ENCODE peak calls at places on chromosome 14, in five cellular contexts. One of them, this sample, is unnamed.

GRCh38 chr14:104373055-104373854 is 206.3 kb upstream of the C14orf180 start:
- DNase-seq in K562: no peak
- DNase-seq in HepG2: no peak
- DNase-seq in HCT116: no peak
- DNase-seq in GM12878: no peak
- DNase-seq in this sample: no peak

GRCh38 chr14:104895786-104896642 is 28.7 kb upstream of the PLD4 start:
- DNase-seq in GM12878: no peak
- DNase-seq in HCT116: no peak
- DNase-seq in K562: no peak
- DNase-seq in HepG2: no peak
- DNase-seq in this sample: no peak

GRCh38 chr14:91282954-91283645 is 38.6 kb upstream of the GPR68 start:
- DNase-seq in GM12878: no peak
- DNase-seq in K562: no peak
- DNase-seq in HepG2: no peak
- DNase-seq in HCT116: no peak
- DNase-seq in this sample: no peak

GRCh38 chr14:102523200-102524025 is 13.8 kb upstream of the ANKRD9 start:
- DNase-seq in HepG2: no peak
- DNase-seq in HCT116: no peak
- DNase-seq in GM12878: no peak
- DNase-seq in K562: no peak
- DNase-seq in this sample: peak

GRCh38 chr14:76405627-76406026 is 29.7 kb downstream of the ESRRB start:
- DNase-seq in HepG2: no peak
- DNase-seq in HCT116: no peak
- DNase-seq in K562: no peak
- DNase-seq in GM12878: no peak
- DNase-seq in this sample: no peak

GRCh38 chr14:80572666-80573065 is 361.4 kb upstream of the DIO2 start:
- DNase-seq in GM12878: no peak
- DNase-seq in HepG2: no peak
- DNase-seq in HCT116: no peak
- DNase-seq in K562: no peak
- DNase-seq in this sample: peak

GRCh38 chr14:21965042-21965441 is 291.4 kb upstream of the OR4E1 start:
- DNase-seq in K562: no peak
- DNase-seq in HCT116: no peak
- DNase-seq in GM12878: no peak
- DNase-seq in HepG2: no peak
- DNase-seq in this sample: no peak

GRCh38 chr14:99194136-99194535 is 77.9 kb downstream of the BCL11B start:
- DNase-seq in K562: no peak
- DNase-seq in HepG2: no peak
- DNase-seq in HCT116: no peak
- DNase-seq in GM12878: no peak
- DNase-seq in this sample: no peak

GRCh38 chr14:50000215-50001145 is 107.6 kb downstream of the ARF6 start:
- DNase-seq in GM12878: no peak
- DNase-seq in HepG2: peak
- DNase-seq in HCT116: peak
- DNase-seq in K562: no peak
- DNase-seq in this sample: peak

GRCh38 chr14:24377660-24378059 is 9.7 kb downstream of the NFATC4 start:
- DNase-seq in HepG2: no peak
- DNase-seq in HCT116: no peak
- DNase-seq in K562: peak
- DNase-seq in GM12878: no peak
- DNase-seq in this sample: peak

GRCh38 chr14:92692822-92693226 is 55.6 kb downstream of the LGMN start:
- DNase-seq in GM12878: no peak
- DNase-seq in HCT116: no peak
- DNase-seq in K562: no peak
- DNase-seq in HepG2: no peak
- DNase-seq in this sample: no peak

GRCh38 chr14:90381999-90382451 is 14.8 kb upstream of the CALM1 start:
- DNase-seq in K562: no peak
- DNase-seq in GM12878: no peak
- DNase-seq in HepG2: peak
- DNase-seq in HCT116: no peak
- DNase-seq in this sample: peak

GRCh38 chr14:78007160-78007559 is 163.0 kb upstream of the NRXN3 start:
- DNase-seq in HepG2: no peak
- DNase-seq in HCT116: no peak
- DNase-seq in GM12878: no peak
- DNase-seq in K562: no peak
- DNase-seq in this sample: no peak

GRCh38 chr14:100780646-100781355 is 45.1 kb upstream of the MEG3 start:
- DNase-seq in GM12878: no peak
- DNase-seq in HCT116: no peak
- DNase-seq in K562: no peak
- DNase-seq in HepG2: no peak
- DNase-seq in this sample: no peak

GRCh38 chr14:104923596-104924420 is 871 bp upstream of the PLD4 start:
- DNase-seq in HepG2: no peak
- DNase-seq in GM12878: no peak
- DNase-seq in K562: no peak
- DNase-seq in HCT116: no peak
- DNase-seq in this sample: no peak

GRCh38 chr14:45610303-45610702 is 357.3 kb upstream of the MIS18BP1 start:
- DNase-seq in HCT116: no peak
- DNase-seq in HepG2: no peak
- DNase-seq in GM12878: no peak
- DNase-seq in K562: no peak
- DNase-seq in this sample: peak

GRCh38 chr14:103544627-103545218 is 15.7 kb downstream of the TRMT61A start:
- DNase-seq in K562: no peak
- DNase-seq in HepG2: no peak
- DNase-seq in GM12878: no peak
- DNase-seq in HCT116: no peak
- DNase-seq in this sample: no peak

GRCh38 chr14:74979442-74980397 is 23.0 kb upstream of the EIF2B2 start:
- DNase-seq in HepG2: no peak
- DNase-seq in GM12878: no peak
- DNase-seq in HCT116: no peak
- DNase-seq in K562: no peak
- DNase-seq in this sample: peak

GRCh38 chr14:59997496-59997895 is 77.6 kb downstream of the LRRC9 start:
- DNase-seq in K562: no peak
- DNase-seq in GM12878: no peak
- DNase-seq in HCT116: no peak
- DNase-seq in HepG2: no peak
- DNase-seq in this sample: no peak

GRCh38 chr14:75088566-75089373 is 19.3 kb downstream of the ZC2HC1C start:
- DNase-seq in K562: peak
- DNase-seq in HCT116: peak
- DNase-seq in HepG2: peak
- DNase-seq in GM12878: no peak
- DNase-seq in this sample: peak

GRCh38 chr14:64541261-64541970 is 875 bp downstream of the HSPA2 start:
- DNase-seq in HCT116: no peak
- DNase-seq in K562: no peak
- DNase-seq in HepG2: no peak
- DNase-seq in GM12878: no peak
- DNase-seq in this sample: peak

GRCh38 chr14:76780875-76781647 is 19.8 kb downstream of the VASH1 start:
- DNase-seq in K562: no peak
- DNase-seq in GM12878: no peak
- DNase-seq in HepG2: no peak
- DNase-seq in HCT116: no peak
- DNase-seq in this sample: no peak

GRCh38 chr14:100769035-100769939 is 42.6 kb downstream of the DLK1 start:
- DNase-seq in K562: no peak
- DNase-seq in HCT116: no peak
- DNase-seq in HepG2: no peak
- DNase-seq in GM12878: no peak
- DNase-seq in this sample: no peak

GRCh38 chr14:68402525-68403101 is 390.3 kb downstream of the ZFP36L1 start:
- DNase-seq in HepG2: no peak
- DNase-seq in K562: no peak
- DNase-seq in GM12878: no peak
- DNase-seq in HCT116: no peak
- DNase-seq in this sample: no peak

GRCh38 chr14:34700622-34701130 is 13.7 kb downstream of the CFL2 start:
- DNase-seq in HCT116: no peak
- DNase-seq in GM12878: no peak
- DNase-seq in K562: no peak
- DNase-seq in HepG2: no peak
- DNase-seq in this sample: no peak

GRCh38 chr14:22520235-22520634 is 68.8 kb downstream of the DAD1 start:
- DNase-seq in HCT116: no peak
- DNase-seq in K562: peak
- DNase-seq in GM12878: no peak
- DNase-seq in HepG2: no peak
- DNase-seq in this sample: no peak

GRCh38 chr14:62031504-62031903 is 269.3 kb downstream of the SNAPC1 start:
- DNase-seq in HCT116: no peak
- DNase-seq in GM12878: no peak
- DNase-seq in HepG2: no peak
- DNase-seq in K562: no peak
- DNase-seq in this sample: no peak

GRCh38 chr14:102922490-102923200 is at the start of gene AMN:
- DNase-seq in HCT116: no peak
- DNase-seq in HepG2: peak
- DNase-seq in GM12878: no peak
- DNase-seq in K562: peak
- DNase-seq in this sample: peak

GRCh38 chr14:97851438-97851995 is 1054.3 kb downstream of the VRK1 start:
- DNase-seq in GM12878: no peak
- DNase-seq in K562: no peak
- DNase-seq in HepG2: no peak
- DNase-seq in HCT116: no peak
- DNase-seq in this sample: no peak
- TF ChIP-seq EZH2 in GM12878: no peak
- TF ChIP-seq EZH2 in K562: no peak
- TF ChIP-seq EZH2 in HepG2: no peak
- TF ChIP-seq EZH2 in HCT116: no peak
- TF ChIP-seq EZH2 in this sample: no peak

DNA sequence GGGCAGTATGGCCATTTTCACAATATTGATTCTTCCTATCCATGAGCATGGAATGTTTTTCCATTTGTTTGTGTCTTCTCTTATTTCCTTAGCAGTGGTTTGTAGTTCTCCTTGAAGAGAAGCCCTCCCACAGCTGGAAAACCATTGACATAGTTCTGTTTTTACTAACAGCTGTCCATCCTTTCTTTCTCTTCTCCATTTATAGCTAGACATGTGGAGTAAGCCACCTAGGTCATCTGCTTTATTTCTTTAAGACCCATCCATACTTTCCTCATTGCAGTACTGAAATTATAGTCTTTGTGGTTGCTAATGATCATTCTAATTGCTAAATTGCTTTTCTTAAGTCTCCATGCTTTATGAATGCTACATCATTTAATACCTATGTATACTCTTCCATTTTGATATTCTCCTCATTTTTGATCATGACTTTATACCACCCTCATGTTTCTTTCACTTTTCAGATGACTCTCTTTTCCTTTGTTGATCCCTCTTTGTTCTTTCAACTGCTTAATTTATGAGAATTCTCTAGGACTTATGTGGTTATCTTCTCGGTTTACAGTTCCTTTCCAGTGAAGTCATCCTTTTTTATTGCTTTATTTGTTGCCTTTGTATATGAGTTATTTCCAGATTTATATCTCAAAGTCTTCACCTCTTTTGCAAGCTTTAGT is 114.2 kb downstream of the PCNX1 start:
- DNase-seq in HCT116: peak
- DNase-seq in GM12878: no peak
- DNase-seq in K562: no peak
- DNase-seq in HepG2: no peak
- DNase-seq in this sample: no peak
- TF ChIP-seq REST in HCT116: no peak
- TF ChIP-seq REST in GM12878: no peak
- TF ChIP-seq REST in K562: no peak
- TF ChIP-seq REST in HepG2: no peak
- TF ChIP-seq REST in this sample: no peak

DNA sequence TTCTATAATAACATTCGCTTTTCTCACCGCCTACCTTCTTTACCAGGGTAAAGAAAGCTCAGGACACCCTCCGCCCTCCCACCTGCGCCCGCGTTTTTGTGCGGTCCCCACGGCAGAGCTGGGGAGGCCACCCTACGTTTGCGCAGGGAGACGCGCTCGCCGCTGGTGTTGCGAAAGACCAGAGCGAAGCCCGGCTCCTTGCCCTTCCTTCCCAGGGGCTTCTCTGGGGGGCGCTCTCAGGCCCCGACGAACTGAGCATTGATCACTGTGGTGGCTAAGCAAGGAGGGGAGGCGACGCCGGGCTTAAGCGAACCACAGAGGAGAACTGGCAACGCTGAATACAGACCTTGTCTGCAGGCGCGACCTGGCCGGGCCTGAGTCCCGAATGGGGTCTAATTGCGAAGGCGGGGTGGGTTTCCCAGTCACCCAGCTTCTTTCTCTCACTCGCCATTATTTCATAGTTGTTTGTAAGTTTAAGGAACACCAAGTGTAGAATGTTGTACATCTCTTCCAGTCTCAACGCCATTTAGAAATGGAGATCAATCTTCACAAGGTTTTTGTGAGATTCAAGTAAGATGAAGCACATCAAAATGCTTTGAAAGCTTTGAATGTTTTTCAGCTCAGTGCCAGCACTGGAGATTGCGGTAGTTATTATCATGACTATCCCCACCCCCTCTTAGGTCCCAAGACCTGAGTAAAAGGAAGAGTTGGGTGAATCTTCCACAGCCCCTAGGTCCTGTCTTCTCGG is 1.7 kb upstream of the NKX2-1 start:
- DNase-seq in GM12878: no peak
- DNase-seq in HCT116: no peak
- DNase-seq in HepG2: no peak
- DNase-seq in K562: no peak
- DNase-seq in this sample: peak
- TF ChIP-seq EZH2 in GM12878: no peak
- TF ChIP-seq EZH2 in HCT116: no peak
- TF ChIP-seq EZH2 in HepG2: peak
- TF ChIP-seq EZH2 in K562: no peak
- TF ChIP-seq EZH2 in this sample: peak

DNA sequence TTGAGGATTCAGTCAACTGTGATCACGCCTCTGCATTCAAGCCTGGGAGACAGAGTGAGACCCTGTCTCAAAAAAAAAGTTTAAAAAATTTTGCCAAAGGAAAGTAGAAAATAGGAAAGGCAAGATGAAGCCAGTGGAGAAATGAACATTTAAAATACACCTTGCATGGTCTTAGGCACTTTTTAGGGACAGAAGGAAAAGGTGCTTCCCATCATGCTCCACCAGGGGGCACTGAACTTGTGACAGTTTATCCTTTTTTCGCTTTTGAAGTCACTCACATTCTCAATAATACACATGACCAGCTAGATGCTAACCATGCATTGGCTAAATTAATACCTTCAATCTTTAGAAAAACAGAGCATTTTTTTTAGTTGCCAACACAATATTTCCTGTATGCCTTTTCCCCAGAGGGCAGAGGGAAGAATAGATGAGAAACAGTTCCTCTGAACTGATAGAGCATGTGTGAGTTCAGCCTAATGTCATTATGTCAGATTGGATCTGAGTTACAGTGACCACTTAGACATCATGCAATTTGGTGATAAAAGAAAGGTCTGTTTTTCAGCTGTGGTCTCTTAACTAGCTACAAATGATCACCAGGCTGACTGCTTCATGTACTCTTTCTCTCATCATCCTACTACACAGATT is 221.8 kb upstream of the SSTR1 start:
- DNase-seq in HCT116: peak
- DNase-seq in K562: no peak
- DNase-seq in GM12878: no peak
- DNase-seq in HepG2: peak
- DNase-seq in this sample: peak
- TF ChIP-seq REST in HCT116: no peak
- TF ChIP-seq REST in K562: no peak
- TF ChIP-seq REST in GM12878: no peak
- TF ChIP-seq REST in HepG2: no peak
- TF ChIP-seq REST in this sample: no peak

This sample was measured in GM23338.